ENCODE peak calls at places on chromosomes 11 and 22, in four cellular contexts. K is AG09309, R is BJ, O is keratinocyte. H is an unnamed sample.

GRCh38 chr11:32902089-32902665 is 9.6 kb downstream of the QSER1 start:
- DNase-seq in O (no peak), R (no peak), K (no peak), H (no peak)

GRCh38 chr22:22605074-22605404 is 39.4 kb upstream of the GGTLC2 start:
- DNase-seq in K (no peak), O (no peak), R (no peak), H (no peak)

GRCh38 chr22:43818981-43819690 is 7.0 kb upstream of the EFCAB6 start:
- DNase-seq in R (no peak), K (no peak), O (no peak), H (peak; percentile 82)

GRCh38 chr11:8345179-8345578 is 81.5 kb upstream of the LMO1 start:
- DNase-seq in O (no peak), K (no peak), R (no peak), H (no peak)

GRCh38 chr11:89433278-89433677 is 57.9 kb downstream of the NOX4 start:
- DNase-seq in R (no peak), O (no peak), K (no peak), H (no peak)

GRCh38 chr11:119404872-119405271 is 18.1 kb downstream of the THY1 start:
- DNase-seq in O (no peak), R (peak; percentile 68), K (no peak), H (no peak)

GRCh38 chr22:49948958-49949913 is 11.3 kb upstream of the PIM3 start:
- DNase-seq in R (no peak), K (no peak), O (no peak), H (no peak)

GRCh38 chr11:121722431-121723256 is 269.9 kb upstream of the SORL1-AS1 start:
- DNase-seq in K (peak; percentile 32), O (no peak), R (peak; percentile 42), H (peak; percentile 87)

GRCh38 chr22:48828688-48829087 is 999.0 kb downstream of the BRD1 start:
- DNase-seq in R (no peak), O (no peak), K (no peak), H (no peak)

GRCh38 chr11:11074686-11075370 is 217.0 kb upstream of the ZBED5 start:
- DNase-seq in R (no peak), O (no peak), K (no peak), H (no peak)

GRCh38 chr11:64722141-64723050 is 601 bp downstream of the NRXN2 start:
- DNase-seq in K (no peak), R (no peak), O (no peak), H (no peak)

GRCh38 chr11:4825132-4825531 is 4.0 kb downstream of the OR51F2 start:
- DNase-seq in K (no peak), R (no peak), O (no peak), H (no peak)

GRCh38 chr11:9015677-9016076 is 11.9 kb upstream of the NRIP3 start:
- DNase-seq in R (no peak), O (peak; percentile 56), K (peak; percentile 61), H (peak; percentile 85)

GRCh38 chr11:36328956-36329673 is 33.0 kb downstream of the PRR5L start:
- DNase-seq in O (no peak), K (no peak), R (no peak), H (no peak)

GRCh38 chr22:24105661-24106060 is 75.6 kb upstream of the SUSD2 start:
- DNase-seq in R (no peak), K (no peak), O (no peak), H (no peak)

GRCh38 chr11:9755561-9755960 is 91.7 kb downstream of the SWAP70 start:
- DNase-seq in O (no peak), R (no peak), K (no peak), H (no peak)

GRCh38 chr11:7449841-7450214 is 35.5 kb upstream of the OLFML1 start:
- DNase-seq in K (no peak), R (no peak), O (no peak), H (no peak)

GRCh38 chr22:43263645-43264514 is 76.9 kb upstream of the TTLL12 start:
- DNase-seq in K (peak; percentile 5), O (no peak), R (no peak), H (peak; percentile 88)

GRCh38 chr11:43924112-43924855 is 18.2 kb upstream of the C11orf96 start:
- DNase-seq in O (no peak), K (no peak), R (no peak), H (no peak)
- TF ChIP-seq CTCF in O (peak; percentile 11), K (no peak), R (no peak), H (no peak)

DNA sequence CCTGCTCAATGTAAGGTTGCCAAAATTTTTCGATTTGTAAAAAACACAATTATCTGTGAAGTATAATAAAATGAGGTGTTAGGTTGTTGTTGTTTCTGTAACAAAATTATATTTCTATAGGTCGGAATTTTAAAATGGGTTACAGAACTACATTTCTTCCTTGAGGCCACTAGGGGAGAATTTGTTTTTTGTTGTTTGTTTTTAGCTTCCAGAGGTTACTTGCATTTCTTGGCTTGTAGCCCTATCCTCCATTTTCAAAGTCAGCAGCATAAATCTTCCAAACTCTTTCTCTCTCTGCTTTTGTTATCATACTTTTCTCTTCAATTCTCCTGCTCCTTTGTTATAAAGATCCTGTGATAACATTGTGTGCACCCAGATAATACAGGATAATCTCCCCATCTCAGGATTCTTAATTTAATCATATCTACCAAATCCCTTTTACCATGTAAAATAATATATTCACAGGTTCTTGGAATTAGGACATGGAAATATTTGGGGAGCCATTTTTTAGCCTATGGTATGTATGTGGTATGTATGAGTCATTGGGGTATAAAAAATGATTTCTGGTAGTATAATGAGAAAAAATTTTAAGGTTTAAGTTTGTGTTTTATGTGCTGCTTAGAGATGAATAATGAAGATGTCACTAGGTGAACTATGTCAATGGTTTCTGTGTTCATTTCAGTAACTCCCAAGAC is 9.4 kb upstream of the PATL1 start:
- DNase-seq in R (no peak), O (no peak), K (no peak), H (no peak)
- TF ChIP-seq CTCF in R (peak; percentile 2), O (no peak), K (no peak), H (no peak)

GRCh38 chr11:120501440-120501839 is 10.1 kb upstream of the GRIK4 start:
- DNase-seq in O (no peak), K (no peak), R (no peak), H (no peak)

GRCh38 chr11:120501976-120502755 is 9.4 kb upstream of the GRIK4 start:
- DNase-seq in K (no peak), O (no peak), R (no peak), H (no peak)

GRCh38 chr11:120499088-120499487 is 12.5 kb upstream of the GRIK4 start:
- DNase-seq in K (no peak), O (no peak), R (no peak), H (no peak)

GRCh38 chr11:120499859-120500258 is 11.7 kb upstream of the GRIK4 start:
- DNase-seq in O (no peak), R (no peak), K (no peak), H (no peak)

DNA sequence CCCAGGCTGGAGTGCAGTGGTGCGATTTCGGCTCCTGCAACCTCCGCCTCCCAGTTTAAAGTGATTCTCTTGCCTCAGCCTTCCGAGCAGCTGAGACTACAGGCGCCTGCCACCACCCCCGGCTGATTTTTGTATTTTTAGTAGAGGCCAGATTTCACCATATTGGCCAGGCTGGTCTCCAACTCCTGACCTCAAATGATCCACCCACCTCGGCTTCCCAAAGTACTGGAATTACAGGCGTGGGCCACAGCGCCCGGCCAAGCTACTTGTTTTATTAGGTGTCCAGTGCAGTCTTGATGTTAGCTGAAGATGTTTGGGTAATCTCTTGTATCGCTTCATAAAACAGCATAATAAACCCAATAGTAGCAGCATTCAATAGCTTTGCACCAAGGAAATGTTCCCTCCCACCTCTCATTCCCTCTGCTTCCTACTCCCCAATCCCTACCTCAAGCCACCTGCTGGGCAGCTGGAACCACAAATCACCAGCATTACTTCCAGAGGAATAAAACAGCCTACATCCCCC is 11.1 kb upstream of the GRIK4 start:
- DNase-seq in R (peak; percentile 19), O (no peak), K (peak; percentile 18), H (peak; percentile 80)
- TF ChIP-seq CTCF in R (no peak), O (no peak), K (peak; percentile 5), H (no peak)

DNA sequence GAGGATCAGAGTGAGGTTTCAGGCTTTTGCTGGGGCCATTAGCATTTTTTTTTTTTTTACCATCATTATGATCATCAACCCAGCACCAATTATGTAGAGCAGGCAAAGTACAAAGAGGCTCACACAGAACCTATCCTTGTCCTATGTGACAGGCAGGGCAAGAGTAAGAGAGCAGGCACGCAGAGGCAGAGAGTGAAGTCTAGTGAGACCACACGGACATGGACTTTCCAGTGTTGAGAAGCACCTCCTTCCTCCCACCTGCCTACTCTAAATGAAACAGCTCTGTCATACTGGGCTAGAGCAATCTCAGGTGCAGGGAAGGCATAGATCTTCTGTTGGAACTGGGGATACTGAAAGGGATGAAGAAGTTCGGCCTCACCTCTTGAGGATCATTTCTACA is 308.7 kb downstream of the ST3GAL4 start:
- DNase-seq in K (no peak), R (no peak), O (no peak), H (no peak)
- TF ChIP-seq CTCF in K (no peak), R (no peak), O (no peak), H (no peak)

GRCh38 chr11:129696309-129696989 is 119.2 kb upstream of the TMEM45B start:
- DNase-seq in R (no peak), K (no peak), O (no peak), H (peak; percentile 80)

GRCh38 chr11:129694966-129695365 is 120.7 kb upstream of the TMEM45B start:
- DNase-seq in R (no peak), K (no peak), O (no peak), H (no peak)

GRCh38 chr11:129691154-129691553 is 124.5 kb upstream of the TMEM45B start:
- DNase-seq in O (no peak), R (no peak), K (no peak), H (no peak)

GRCh38 chr11:129695543-129696308 is 119.9 kb upstream of the TMEM45B start:
- DNase-seq in O (no peak), R (no peak), K (no peak), H (peak; percentile 84)

DNA sequence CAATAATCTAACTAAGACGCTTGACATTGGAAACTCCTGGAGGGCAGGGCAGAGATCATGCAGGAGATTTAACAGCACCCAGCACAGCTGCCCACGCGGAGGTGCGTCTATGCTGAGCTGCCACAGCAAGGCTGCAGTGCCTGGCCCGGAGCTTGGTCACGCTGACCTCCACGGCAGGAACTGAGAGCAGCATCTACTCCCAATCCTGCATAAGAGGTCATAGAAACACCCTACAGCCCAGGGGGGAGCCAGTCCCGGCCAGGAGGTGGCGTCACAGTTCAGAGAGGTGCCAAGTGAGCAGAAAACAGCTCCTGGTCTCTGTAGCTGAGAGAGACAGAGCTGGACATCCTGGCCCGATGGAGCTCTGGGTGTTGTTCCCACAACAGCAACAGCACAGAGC is 121.1 kb upstream of the TMEM45B start:
- DNase-seq in R (no peak), K (no peak), O (no peak), H (peak; percentile 81)
- TF ChIP-seq CTCF in R (no peak), K (no peak), O (peak; percentile 52), H (no peak)

DNA sequence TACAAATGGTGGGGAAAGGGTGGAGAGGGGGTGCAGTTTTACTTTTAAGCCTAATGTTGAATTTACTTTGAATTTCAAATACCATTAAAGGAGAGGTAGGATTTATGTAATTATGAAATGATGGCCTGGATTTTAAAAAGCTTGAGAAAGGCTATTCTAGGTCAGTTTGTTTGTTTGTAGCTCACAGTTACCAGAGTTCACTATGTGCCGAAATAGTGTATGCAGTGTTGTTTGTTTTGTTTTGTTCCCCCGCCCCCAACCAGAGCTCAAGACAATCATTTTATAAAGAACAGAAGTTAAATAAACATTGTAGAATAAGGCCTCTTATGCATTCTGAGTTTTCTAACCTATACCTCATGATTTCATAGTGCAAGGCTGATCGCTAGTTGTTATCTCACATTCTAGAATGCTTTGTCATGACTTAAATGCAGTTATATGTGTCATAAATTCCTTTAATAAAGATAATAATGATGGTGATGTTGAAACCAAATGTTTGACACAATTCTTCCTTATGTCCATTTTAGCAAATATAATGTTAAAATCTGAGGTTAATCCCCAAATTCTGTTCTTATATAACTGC is 7.8 kb downstream of the KCNA4 start:
- DNase-seq in R (no peak), O (no peak), K (no peak), H (no peak)
- TF ChIP-seq CTCF in R (no peak), O (no peak), K (no peak), H (no peak)